ENCODE peak calls at places on chromosomes 4 and X, in six cellular contexts. J is psoas muscle, F is K562, R is uterus, P is fibroblast of pulmonary artery, W is left ventricle myocardium inferior. S is an unnamed sample.
A peak's percentile ranks its signal among the peaks of the same experiment; 100 is the strongest.

GRCh38 chr4:182022899-182023298 is 220.3 kb upstream of the TENM3 start:
- DNase-seq in J (no peak), F (no peak), R (no peak), P (no peak), W (no peak), S (no peak)

GRCh38 chr4:53552711-53553110 is 38.6 kb downstream of the LNX1 start:
- DNase-seq in J (no peak), F (no peak), R (no peak), P (no peak), W (no peak), S (no peak)

GRCh38 chr4:146548443-146548842 is 26.7 kb upstream of the SLC10A7 start:
- DNase-seq in J (no peak), F (no peak), R (no peak), P (no peak), W (no peak), S (no peak)

GRCh38 chr4:112509243-112510190 is 6.5 kb downstream of the NEUROG2 start:
- DNase-seq in J (no peak), F (no peak), R (no peak), P (no peak), W (no peak), S (no peak)

GRCh38 chr4:40247350-40247749 is 50.5 kb downstream of the RHOH start:
- DNase-seq in J (no peak), F (no peak), R (no peak), P (no peak), W (no peak), S (no peak)

GRCh38 chr4:146472404-146472803 is 49.3 kb downstream of the SLC10A7 start:
- DNase-seq in J (no peak), F (no peak), R (no peak), P (no peak), W (no peak), S (no peak)

GRCh38 chr4:7357296-7357680 is 77.4 kb downstream of the PSAPL1 start:
- DNase-seq in J (no peak), F (no peak), R (no peak), P (no peak), W (no peak), S (no peak)

GRCh38 chr4:135354876-135355275 is 1153.3 kb upstream of the PABPC4L start:
- DNase-seq in J (no peak), F (no peak), R (no peak), P (peak; percentile 11), W (no peak), S (no peak)

GRCh38 chrX:130106071-130106470 is 4.2 kb downstream of the ELF4 start:
- DNase-seq in J (no peak), F (no peak), R (no peak), P (no peak), W (peak; percentile 25), S (no peak)

GRCh38 chr4:5120468-5120867 is 69.2 kb downstream of the STK32B start:
- DNase-seq in J (no peak), F (no peak), R (no peak), P (no peak), W (no peak), S (no peak)

GRCh38 chrX:132539611-132540010 is 50.8 kb upstream of the MBNL3 start:
- DNase-seq in J (no peak), F (no peak), R (no peak), P (no peak), W (no peak), S (no peak)

GRCh38 chr4:8173641-8174242 is 15.1 kb upstream of the ABLIM2 start:
- DNase-seq in J (no peak), F (no peak), R (no peak), P (no peak), W (no peak), S (no peak)

GRCh38 chr4:173171098-173171497 is 2.5 kb downstream of the GALNT7 start:
- DNase-seq in J (no peak), F (peak; percentile 56), R (no peak), P (peak; percentile 55), W (no peak), S (no peak)

GRCh38 chr4:5024673-5025072 is 5.4 kb upstream of the CYTL1 start:
- DNase-seq in J (peak; percentile 41), F (no peak), R (no peak), P (peak; percentile 20), W (no peak), S (no peak)

GRCh38 chr4:150533673-150534072 is 48.3 kb upstream of the MAB21L2 start:
- DNase-seq in J (no peak), F (no peak), R (no peak), P (no peak), W (no peak), S (no peak)

GRCh38 chr4:127188847-127189246 is 443.9 kb upstream of the INTU start:
- DNase-seq in J (no peak), F (no peak), R (no peak), P (peak; percentile 12), W (no peak), S (no peak)
- TF ChIP-seq CTCF in J (no peak), F (no peak), R (no peak), P (no peak), W (peak; percentile 32), S (peak; percentile 58)

GRCh38 chr4:177879851-177880250 is 437.6 kb upstream of the AGA start:
- DNase-seq in J (no peak), F (no peak), R (no peak), P (no peak), W (no peak), S (no peak)
- TF ChIP-seq CTCF in J (no peak), F (no peak), R (no peak), P (no peak), W (no peak), S (no peak)

GRCh38 chr4:13627185-13627605 is 330 bp downstream of the BOD1L1 start:
- DNase-seq in J (peak; percentile 27), F (no peak), R (no peak), P (no peak), W (no peak), S (no peak)
- TF ChIP-seq CTCF in J (no peak), F (no peak), R (no peak), P (no peak), W (no peak), S (no peak)

GRCh38 chrX:7789200-7789599 is 53.8 kb upstream of the VCX start:
- DNase-seq in J (no peak), F (no peak), R (no peak), P (no peak), W (no peak), S (no peak)
- TF ChIP-seq CTCF in J (no peak), F (no peak), R (no peak), P (no peak), W (no peak), S (no peak)

GRCh38 chrX:16778545-16778944 is 7.7 kb upstream of the TXLNG start:
- DNase-seq in J (no peak), F (no peak), R (no peak), P (peak; percentile 54), W (no peak), S (no peak)
- TF ChIP-seq CTCF in J (no peak), F (no peak), R (no peak), P (no peak), W (no peak), S (no peak)